ENCODE peak calls at places on chromosomes 6 and 20, in five cellular contexts. M is stomach, T is GM10248, E is colonic mucosa, L is fibroblast of the aortic adventitia. W is an unnamed sample.

GRCh38 chr6:140360651-140361050 is 986.2 kb upstream of the CITED2 start:
- DNase-seq in M (no peak), T (no peak), E (no peak), L (no peak), W (no peak)

GRCh38 chr20:1983311-1983710 is 10.5 kb downstream of the PDYN start:
- DNase-seq in M (no peak), T (no peak), E (no peak), L (no peak), W (no peak)

GRCh38 chr6:39882567-39882953 is 51.7 kb downstream of the MOCS1 start:
- DNase-seq in M (no peak), T (no peak), E (no peak), L (peak), W (no peak)

GRCh38 chr6:136077834-136078576 is 172.1 kb downstream of the MTFR2 start:
- DNase-seq in M (no peak), T (no peak), E (no peak), L (peak), W (no peak)

GRCh38 chr6:117550078-117550600 is 52.2 kb downstream of the GOPC start:
- DNase-seq in M (no peak), T (no peak), E (no peak), L (no peak), W (no peak)

GRCh38 chr6:38755207-38755606 is 40.1 kb downstream of the DNAH8 start:
- DNase-seq in M (no peak), T (no peak), E (no peak), L (no peak), W (no peak)

GRCh38 chr6:119197271-119197670 is 118.8 kb upstream of the FAM184A start:
- DNase-seq in M (no peak), T (no peak), E (no peak), L (no peak), W (no peak)

GRCh38 chr6:155200012-155200411 is 63.8 kb upstream of the CLDN20 start:
- DNase-seq in M (no peak), T (peak), E (no peak), L (no peak), W (peak)

GRCh38 chr6:55916188-55916587 is 40.8 kb upstream of the BMP5 start:
- DNase-seq in M (no peak), T (no peak), E (no peak), L (peak), W (no peak)

GRCh38 chr20:3760980-3761379 is 6.6 kb downstream of the ADISSP start:
- DNase-seq in M (no peak), T (no peak), E (no peak), L (no peak), W (no peak)

GRCh38 chr20:1263853-1264252 is 2.2 kb upstream of the SNPH start:
- DNase-seq in M (no peak), T (no peak), E (no peak), L (peak), W (no peak)

GRCh38 chr20:63378626-63379025 is 17.5 kb upstream of the CHRNA4 start:
- DNase-seq in M (no peak), T (no peak), E (no peak), L (no peak), W (no peak)

GRCh38 chr6:107418118-107418517 is 41.2 kb downstream of the PDSS2 start:
- DNase-seq in M (no peak), T (peak), E (no peak), L (peak), W (peak)

W was measured in GM12865.